ENCODE peak calls at places on chromosomes 7 and 10, in ten cellular contexts. J is ACHN; L is left kidney; S is lower lobe of right lung; D is T-helper 17 cell; R is ovary; X is EH; P is stimulated activated CD8-positive, alpha-beta memory T cell treated with anti-CD3 and anti-CD28 coated beads, Interleukin-2, amount 100 ng/mL, for 48 hours; U is NCI-H2029; K is activated effector memory CD4-positive, alpha-beta T cell treated with anti-CD3 and anti-CD28 coated beads, Interleukin-2, amount 50 U/mL, for 16 hours. W is an unnamed sample.

GRCh38 chr10:3095373-3096139 is 28.2 kb downstream of the PFKP start:
- DNase-seq in J (peak; percentile 97), L (peak; percentile 47), S (no peak), D (no peak), R (peak; percentile 40), X (peak; percentile 99), P (peak; percentile 20), U (no peak), K (peak; percentile 80), W (peak; percentile 100)

GRCh38 chr10:70433581-70434280 is 7.8 kb downstream of the NODAL start:
- DNase-seq in J (no peak), L (no peak), S (no peak), D (no peak), R (no peak), X (peak; percentile 51), P (no peak), U (no peak), K (peak; percentile 34), W (no peak)

GRCh38 chr7:157684157-157684595 is 347.4 kb downstream of the DNAJB6 start:
- DNase-seq in J (no peak), L (peak; percentile 65), S (no peak), D (no peak), R (no peak), X (no peak), P (no peak), U (no peak), K (peak; percentile 16), W (no peak)

GRCh38 chr10:108454224-108454623 is 1289.7 kb upstream of the SORCS1 start:
- DNase-seq in J (no peak), L (no peak), S (no peak), D (no peak), R (no peak), X (no peak), P (no peak), U (no peak), K (no peak), W (no peak)

GRCh38 chr10:74058071-74058470 is 60.2 kb downstream of the VCL start:
- DNase-seq in J (no peak), L (no peak), S (no peak), D (no peak), R (no peak), X (no peak), P (no peak), U (no peak), K (no peak), W (no peak)

GRCh38 chr10:25547391-25547790 is 372.6 kb downstream of the GPR158 start:
- DNase-seq in J (no peak), L (peak; percentile 51), S (no peak), D (no peak), R (no peak), X (no peak), P (no peak), U (no peak), K (no peak), W (peak; percentile 69)

GRCh38 chr10:50417906-50418697 is 166.8 kb upstream of the ASAH2 start:
- DNase-seq in J (peak; percentile 86), L (peak; percentile 84), S (peak; percentile 84), D (peak; percentile 10), R (peak; percentile 36), X (peak; percentile 92), P (peak; percentile 29), U (no peak), K (peak; percentile 80), W (peak; percentile 91)

GRCh38 chr10:32038777-32039176 is 17.4 kb downstream of the KIF5B start:
- DNase-seq in J (no peak), L (no peak), S (no peak), D (no peak), R (no peak), X (peak; percentile 68), P (no peak), U (no peak), K (no peak), W (peak; percentile 25)

GRCh38 chr10:84593546-84593945 is 265.2 kb downstream of the CCSER2 start:
- DNase-seq in J (no peak), L (no peak), S (no peak), D (no peak), R (no peak), X (no peak), P (no peak), U (no peak), K (no peak), W (no peak)

GRCh38 chr10:92291921-92292860 is 1.2 kb downstream of the MARCHF5 start:
- DNase-seq in J (peak; percentile 65), L (peak; percentile 76), S (peak; percentile 61), D (peak; percentile 17), R (peak; percentile 35), X (peak; percentile 64), P (peak; percentile 15), U (peak; percentile 3), K (peak; percentile 75), W (peak; percentile 72)

GRCh38 chr10:23523251-23523650 is 84.4 kb downstream of the OTUD1 start:
- DNase-seq in J (no peak), L (no peak), S (no peak), D (no peak), R (no peak), X (peak; percentile 4), P (no peak), U (no peak), K (no peak), W (no peak)

GRCh38 chr10:73493781-73494180 is 2.0 kb downstream of the PPP3CB start:
- DNase-seq in J (peak; percentile 23), L (no peak), S (no peak), D (no peak), R (no peak), X (peak; percentile 79), P (no peak), U (no peak), K (no peak), W (peak; percentile 78)

GRCh38 chr7:90298145-90299038 is 22.7 kb downstream of the FAM237B start:
- DNase-seq in J (peak; percentile 74), L (peak; percentile 33), S (no peak), D (no peak), R (no peak), X (peak; percentile 70), P (no peak), U (peak; percentile 2), K (no peak), W (peak; percentile 80)

GRCh38 chr7:18119985-18120384 is 92.3 kb upstream of the PRPS1L1 start:
- DNase-seq in J (peak; percentile 44), L (peak; percentile 60), S (no peak), D (no peak), R (no peak), X (peak; percentile 24), P (no peak), U (no peak), K (no peak), W (peak; percentile 11)

GRCh38 chr10:69240455-69240854 is 20.3 kb downstream of the HKDC1 start:
- DNase-seq in J (no peak), L (no peak), S (no peak), D (no peak), R (no peak), X (no peak), P (no peak), U (no peak), K (no peak), W (no peak)

GRCh38 chr10:117005454-117006055 is 568 bp upstream of the SHTN1 start:
- DNase-seq in J (peak; percentile 70), L (peak; percentile 86), S (no peak), D (no peak), R (peak; percentile 27), X (peak; percentile 13), P (no peak), U (no peak), K (no peak), W (no peak)

GRCh38 chr10:24479806-24480205 is 243.9 kb downstream of the ARHGAP21 start:
- DNase-seq in J (no peak), L (no peak), S (no peak), D (no peak), R (no peak), X (no peak), P (no peak), U (no peak), K (no peak), W (no peak)

GRCh38 chr7:131327049-131327625 is 539 bp upstream of the MKLN1 start:
- DNase-seq in J (peak; percentile 75), L (peak; percentile 80), S (peak; percentile 49), D (no peak), R (no peak), X (peak; percentile 83), P (no peak), U (peak; percentile 29), K (no peak), W (peak; percentile 66)

GRCh38 chr10:92757066-92757716 is 67.4 kb downstream of the HHEX start:
- DNase-seq in J (peak; percentile 8), L (peak; percentile 76), S (peak; percentile 89), D (no peak), R (peak; percentile 28), X (peak; percentile 95), P (no peak), U (no peak), K (no peak), W (peak; percentile 92)

GRCh38 chr7:158260567-158261361 is 326.9 kb downstream of the PTPRN2 start:
- DNase-seq in J (no peak), L (no peak), S (peak; percentile 35), D (no peak), R (no peak), X (no peak), P (no peak), U (no peak), K (no peak), W (no peak)

GRCh38 chr10:132101529-132101928 is 35.8 kb downstream of the JAKMIP3 start:
- DNase-seq in J (no peak), L (no peak), S (no peak), D (no peak), R (no peak), X (no peak), P (no peak), U (no peak), K (no peak), W (no peak)

GRCh38 chr10:34523017-34523767 is 291.9 kb downstream of the PARD3 start:
- DNase-seq in J (no peak), L (no peak), S (no peak), D (no peak), R (no peak), X (peak; percentile 37), P (no peak), U (no peak), K (no peak), W (peak; percentile 66)

GRCh38 chr7:157412491-157413180 is 75.8 kb downstream of the DNAJB6 start:
- DNase-seq in J (no peak), L (no peak), S (peak; percentile 39), D (no peak), R (no peak), X (no peak), P (no peak), U (no peak), K (no peak), W (no peak)

GRCh38 chr7:139851770-139852481 is 22.9 kb downstream of the TBXAS1 start:
- DNase-seq in J (no peak), L (no peak), S (no peak), D (no peak), R (no peak), X (no peak), P (no peak), U (no peak), K (no peak), W (no peak)

GRCh38 chr10:73218466-73219191 is 28.4 kb downstream of the DNAJC9 start:
- DNase-seq in J (peak; percentile 54), L (peak; percentile 12), S (no peak), D (no peak), R (no peak), X (peak; percentile 38), P (no peak), U (no peak), K (no peak), W (peak; percentile 53)

GRCh38 chr10:102226542-102226870 is 407 bp downstream of the ELOVL3 start:
- DNase-seq in J (no peak), L (no peak), S (no peak), D (no peak), R (no peak), X (no peak), P (no peak), U (no peak), K (no peak), W (no peak)

GRCh38 chr7:14836571-14837189 is 65.9 kb downstream of the DGKB start:
- DNase-seq in J (no peak), L (peak; percentile 76), S (no peak), D (no peak), R (no peak), X (peak; percentile 81), P (no peak), U (peak; percentile 80), K (no peak), W (peak; percentile 73)

GRCh38 chr7:92723978-92724377 is 112.4 kb downstream of the CDK6 start:
- DNase-seq in J (no peak), L (no peak), S (no peak), D (no peak), R (no peak), X (no peak), P (no peak), U (no peak), K (no peak), W (no peak)

W was measured in iris pigment epithelial cell.